ENCODE peak calls at places on chromosomes 1 and 21, in ten cellular contexts. X is GM23248; K is iris pigment epithelial cell; U is activated CD8-positive, alpha-beta memory T cell treated with anti-CD3 and anti-CD28 coated beads, Interleukin-2, amount 50 U/mL, for 4 hours; A is heart left ventricle; G is H9; W is activated naive CD8-positive, alpha-beta T cell treated with anti-CD3 and anti-CD28 coated beads, Interleukin-2, amount 50 U/mL, for 24 hours; Q is HFF-Myc; O is M059J; F is kidney tubule cell. I is an unnamed sample.

GRCh38 chr1:170676628-170677027 is 12.7 kb downstream of the PRRX1 start:
- DNase-seq in U (no peak), Q (no peak), F (no peak), K (peak; percentile 83), G (no peak), X (peak; percentile 73), O (no peak), W (no peak), A (no peak), I (no peak)

GRCh38 chr21:43805275-43805800 is 16.0 kb downstream of the RRP1 start:
- DNase-seq in Q (no peak), X (no peak), O (no peak), U (no peak), K (no peak), G (no peak), W (no peak), F (no peak), A (no peak), I (no peak)

GRCh38 chr21:27024971-27025370 is 58.1 kb upstream of the ADAMTS5 start:
- DNase-seq in W (no peak), A (no peak), K (peak; percentile 8), X (peak; percentile 33), O (peak; percentile 27), F (no peak), Q (no peak), U (no peak), G (no peak), I (no peak)

GRCh38 chr1:28260803-28261174 is 1.5 kb downstream of the SESN2 start:
- DNase-seq in Q (no peak), F (no peak), O (no peak), X (no peak), U (no peak), K (no peak), W (no peak), A (no peak), G (no peak), I (no peak)

GRCh38 chr1:26016258-26016943 is 5.2 kb upstream of the EXTL1 start:
- DNase-seq in F (peak; percentile 28), W (no peak), G (no peak), U (no peak), K (no peak), A (no peak), X (no peak), O (peak; percentile 43), Q (no peak), I (no peak)

GRCh38 chr21:44752701-44753235 is 41.4 kb upstream of the TSPEAR start:
- DNase-seq in K (no peak), O (peak; percentile 44), G (no peak), X (peak; percentile 55), W (no peak), A (no peak), Q (no peak), F (peak; percentile 74), U (no peak), I (peak; percentile 38)

GRCh38 chr21:15604424-15604823 is 125.4 kb upstream of the USP25 start:
- DNase-seq in A (no peak), W (no peak), G (no peak), K (peak; percentile 85), X (peak; percentile 53), O (peak; percentile 41), U (no peak), Q (peak; percentile 9), F (peak; percentile 62), I (no peak)

GRCh38 chr1:21914880-21915640 is 22.1 kb downstream of the HSPG2 start:
- DNase-seq in O (no peak), G (no peak), U (no peak), F (peak; percentile 43), A (no peak), X (peak; percentile 60), Q (no peak), K (no peak), W (no peak), I (no peak)

GRCh38 chr1:6002714-6003501 is 10.7 kb upstream of the NPHP4 start:
- DNase-seq in U (peak; percentile 16), K (no peak), A (peak; percentile 72), Q (no peak), F (no peak), W (no peak), O (no peak), G (no peak), X (no peak), I (no peak)

GRCh38 chr1:150162862-150163706 is 13.4 kb downstream of the PLEKHO1 start:
- DNase-seq in O (peak; percentile 99), K (peak; percentile 100), U (no peak), A (peak; percentile 89), Q (peak; percentile 99), F (peak; percentile 99), W (peak; percentile 44), G (peak; percentile 96), X (peak; percentile 98), I (peak; percentile 42)

GRCh38 chr1:16971330-16972209 is 8.8 kb downstream of the MFAP2 start:
- DNase-seq in Q (no peak), A (no peak), O (no peak), X (peak; percentile 75), W (no peak), K (peak; percentile 21), F (peak; percentile 30), G (peak; percentile 75), U (no peak), I (peak; percentile 67)

GRCh38 chr1:11690669-11691301 is 725 bp upstream of the DRAXIN start:
- DNase-seq in X (no peak), Q (no peak), A (no peak), W (no peak), K (no peak), G (no peak), F (no peak), U (no peak), O (no peak), I (peak; percentile 75)

GRCh38 chr21:34548782-34549376 is 36.9 kb upstream of the KCNE1 start:
- DNase-seq in Q (no peak), A (no peak), O (peak; percentile 73), K (no peak), W (no peak), G (no peak), X (no peak), F (no peak), U (no peak), I (peak; percentile 96)

GRCh38 chr21:46675595-46676280 is 40.3 kb downstream of the PRMT2 start:
- DNase-seq in G (no peak), F (no peak), A (no peak), W (no peak), U (no peak), O (no peak), X (peak; percentile 30), Q (no peak), K (no peak), I (no peak)

GRCh38 chr1:108816049-108816882 is 40.6 kb downstream of the AKNAD1 start:
- DNase-seq in G (peak; percentile 63), A (peak; percentile 71), W (no peak), X (peak; percentile 96), K (peak; percentile 92), U (no peak), F (peak; percentile 92), Q (peak; percentile 87), O (peak; percentile 98), I (peak; percentile 97)

GRCh38 chr1:244414543-244414942 is 37.2 kb downstream of the ADSS2 start:
- DNase-seq in G (no peak), O (no peak), A (no peak), Q (peak; percentile 25), W (no peak), K (peak; percentile 89), X (peak; percentile 78), F (peak; percentile 58), U (no peak), I (no peak)

GRCh38 chr1:172154571-172154970 is 265.9 kb upstream of the C1orf105 start:
- DNase-seq in O (peak; percentile 77), A (no peak), X (peak; percentile 89), K (peak; percentile 90), G (no peak), W (no peak), U (no peak), F (peak; percentile 79), Q (peak; percentile 87), I (no peak)

GRCh38 chr1:101971309-101971708 is 25.4 kb downstream of the OLFM3 start:
- DNase-seq in U (no peak), G (no peak), K (peak; percentile 14), W (no peak), A (no peak), F (no peak), O (peak; percentile 5), X (no peak), Q (no peak), I (peak; percentile 35)

GRCh38 chr1:199170711-199171110 is 531.9 kb downstream of the PTPRC start:
- DNase-seq in O (no peak), F (peak; percentile 13), U (no peak), W (no peak), Q (no peak), X (peak; percentile 22), G (no peak), A (no peak), K (no peak), I (no peak)

GRCh38 chr1:10934150-10934818 is 78.2 kb upstream of the TARDBP start:
- DNase-seq in G (no peak), U (no peak), A (no peak), O (no peak), W (no peak), Q (no peak), K (no peak), X (no peak), F (no peak), I (no peak)

GRCh38 chr1:64874664-64875063 is 91.7 kb downstream of the JAK1 start:
- DNase-seq in Q (no peak), A (no peak), K (no peak), U (no peak), G (no peak), W (no peak), X (no peak), O (no peak), F (no peak), I (no peak)

GRCh38 chr1:33231166-33231565 is 25.1 kb upstream of the ZNF362 start:
- DNase-seq in F (no peak), O (no peak), A (no peak), Q (no peak), G (no peak), K (peak; percentile 42), U (no peak), W (no peak), X (no peak), I (no peak)

GRCh38 chr21:36744560-36745231 is 45.8 kb downstream of the SIM2 start:
- DNase-seq in U (no peak), K (no peak), A (peak; percentile 23), W (no peak), F (peak; percentile 57), Q (no peak), G (no peak), O (peak; percentile 69), X (no peak), I (no peak)

GRCh38 chr1:10146391-10146790 is 64.0 kb upstream of the KIF1B start:
- DNase-seq in U (no peak), X (no peak), A (no peak), G (no peak), W (no peak), O (peak; percentile 57), F (no peak), K (no peak), Q (no peak), I (no peak)

GRCh38 chr1:118304722-118305344 is 119.8 kb upstream of the SPAG17 start:
- DNase-seq in Q (no peak), O (peak; percentile 15), F (peak; percentile 32), A (no peak), K (no peak), W (no peak), X (peak; percentile 56), U (no peak), G (no peak), I (peak; percentile 1)

GRCh38 chr1:47984175-47984789 is 12.9 kb downstream of the TRABD2B start:
- DNase-seq in O (no peak), A (peak; percentile 44), W (peak; percentile 5), K (no peak), U (no peak), F (peak; percentile 62), X (no peak), G (peak; percentile 74), Q (no peak), I (no peak)

GRCh38 chr1:65059930-65060538 is 88.0 kb upstream of the AK4 start:
- DNase-seq in O (peak; percentile 45), W (no peak), U (no peak), A (no peak), K (peak; percentile 61), G (no peak), X (peak; percentile 77), F (peak; percentile 32), Q (no peak), I (peak; percentile 64)

GRCh38 chr1:46244656-46245371 is 2.7 kb upstream of the RAD54L start:
- DNase-seq in G (no peak), O (peak; percentile 40), A (no peak), Q (no peak), F (no peak), W (no peak), U (no peak), K (peak; percentile 22), X (peak; percentile 60), I (peak; percentile 68)

I was measured in DMS53.